ENCODE peak calls at places on chromosomes 3 and 15, in four cellular contexts. J, X, K and R are unnamed samples.
A peak's percentile ranks its signal among the peaks of the same experiment; 100 is the strongest.

GRCh38 chr3:104127830-104128229 is 1238.9 kb upstream of the ALCAM start:
- DNase-seq in J (no peak), X (no peak), K (no peak), R (no peak)

GRCh38 chr3:24496529-24497482 is 2.2 kb upstream of the THRB start:
- DNase-seq in J (no peak), X (no peak), K (peak; percentile 87), R (peak; percentile 65)

GRCh38 chr3:170738756-170739155 is 131.2 kb downstream of the RPL22L1 start:
- DNase-seq in J (no peak), X (no peak), K (no peak), R (peak; percentile 35)

GRCh38 chr3:128348075-128348474 is 118.6 kb downstream of the DNAJB8 start:
- DNase-seq in J (no peak), X (no peak), K (no peak), R (no peak)

GRCh38 chr15:59685737-59686297 is 3.3 kb downstream of the BNIP2 start:
- DNase-seq in J (peak; percentile 12), X (peak; percentile 66), K (peak; percentile 56), R (no peak)

GRCh38 chr15:67079361-67079760 is 14.0 kb downstream of the SMAD3 start:
- DNase-seq in J (no peak), X (no peak), K (no peak), R (peak; percentile 63)

GRCh38 chr15:59371458-59372351 is 966 bp downstream of the MYO1E start:
- DNase-seq in J (peak; percentile 66), X (peak; percentile 72), K (no peak), R (peak; percentile 58)

GRCh38 chr3:138059261-138059660 is 49.3 kb downstream of the CLDN18 start:
- DNase-seq in J (no peak), X (peak; percentile 45), K (no peak), R (no peak)

GRCh38 chr3:125013095-125013494 is 42.7 kb downstream of the HEG1 start:
- DNase-seq in J (no peak), X (no peak), K (no peak), R (no peak)

GRCh38 chr15:92123848-92124631 is 269.6 kb upstream of the ST8SIA2 start:
- DNase-seq in J (no peak), X (no peak), K (no peak), R (no peak)

GRCh38 chr15:78101423-78102105 is 9.2 kb downstream of the SH2D7 start:
- DNase-seq in J (no peak), X (no peak), K (no peak), R (no peak)

GRCh38 chr3:132164469-132165092 is 129.8 kb upstream of the CPNE4 start:
- DNase-seq in J (peak; percentile 38), X (no peak), K (peak; percentile 32), R (peak; percentile 74)

GRCh38 chr3:141302364-141303141 is 65.8 kb upstream of the ZBTB38 start:
- DNase-seq in J (peak; percentile 81), X (peak; percentile 83), K (peak; percentile 56), R (peak; percentile 91)

GRCh38 chr3:149495581-149496125 is 21.2 kb downstream of the TM4SF4 start:
- DNase-seq in J (no peak), X (no peak), K (no peak), R (no peak)

GRCh38 chr3:24763421-24763820 is 268.8 kb upstream of the THRB start:
- DNase-seq in J (no peak), X (no peak), K (peak; percentile 1), R (no peak)

GRCh38 chr3:148466143-148466542 is 231.6 kb upstream of the AGTR1 start:
- DNase-seq in J (no peak), X (peak; percentile 3), K (peak; percentile 84), R (no peak)

GRCh38 chr3:105473521-105474223 is 107.0 kb downstream of the ALCAM start:
- DNase-seq in J (peak; percentile 90), X (peak; percentile 82), K (peak; percentile 99), R (peak; percentile 16)

GRCh38 chr15:78684645-78685044 is 43.6 kb upstream of the CHRNB4 start:
- DNase-seq in J (no peak), X (no peak), K (no peak), R (peak; percentile 45)

GRCh38 chr3:65953881-65954733 is 84.6 kb downstream of the MAGI1 start:
- DNase-seq in J (no peak), X (no peak), K (peak; percentile 55), R (no peak)
- H3K4me3 ChIP-seq in J (no peak overlapping the region), X (no peak overlapping the region), K (peak overlapping the region; percentile 13), R (no peak overlapping the region)

DNA sequence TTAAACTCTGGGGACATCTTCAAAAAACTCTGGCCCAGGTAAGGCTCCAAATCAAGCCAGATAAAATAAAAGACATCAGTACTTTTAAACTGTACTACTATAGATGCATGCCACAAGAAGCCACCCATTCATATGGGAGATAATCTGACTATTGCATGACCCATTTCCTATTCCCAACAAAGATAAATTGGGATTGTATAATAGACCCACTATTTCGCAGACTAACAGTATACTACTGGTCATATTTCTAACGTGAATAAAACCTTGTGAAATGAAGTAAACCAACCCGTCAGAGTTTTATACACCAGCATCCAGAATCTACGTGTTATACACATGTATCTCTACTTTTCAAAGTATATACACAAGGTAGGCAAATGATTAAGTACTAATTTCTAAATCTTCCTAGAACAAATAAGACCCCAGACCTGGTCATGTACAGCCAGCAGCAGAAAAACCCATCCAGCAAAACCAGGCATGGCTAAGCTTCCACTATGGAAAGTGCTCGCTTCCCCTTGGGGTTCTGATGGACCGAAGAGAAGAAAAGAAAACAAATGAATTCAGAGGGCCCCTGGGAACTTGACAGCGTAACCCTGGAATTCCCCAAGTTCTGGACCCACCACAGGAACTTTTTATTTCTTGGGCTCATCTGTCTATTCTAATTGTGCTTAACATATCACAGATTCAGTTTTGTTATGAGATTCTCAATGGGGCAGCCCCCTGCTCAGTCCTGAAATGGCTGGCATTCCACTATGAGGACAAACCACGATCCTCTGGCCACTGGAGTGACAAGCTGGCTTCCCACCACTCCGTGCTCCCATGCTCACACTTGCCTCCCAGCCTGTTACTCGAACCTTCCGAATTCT is 69.1 kb downstream of the MB21D2 start:
- DNase-seq in J (no peak), X (peak; percentile 57), K (no peak), R (no peak)
- H3K27me3 ChIP-seq in J (no peaks in the 10 kb centered on the region), X (no peaks in the 10 kb centered on the region), K (no peaks in the 10 kb centered on the region), R (no peaks in the 10 kb centered on the region)

DNA sequence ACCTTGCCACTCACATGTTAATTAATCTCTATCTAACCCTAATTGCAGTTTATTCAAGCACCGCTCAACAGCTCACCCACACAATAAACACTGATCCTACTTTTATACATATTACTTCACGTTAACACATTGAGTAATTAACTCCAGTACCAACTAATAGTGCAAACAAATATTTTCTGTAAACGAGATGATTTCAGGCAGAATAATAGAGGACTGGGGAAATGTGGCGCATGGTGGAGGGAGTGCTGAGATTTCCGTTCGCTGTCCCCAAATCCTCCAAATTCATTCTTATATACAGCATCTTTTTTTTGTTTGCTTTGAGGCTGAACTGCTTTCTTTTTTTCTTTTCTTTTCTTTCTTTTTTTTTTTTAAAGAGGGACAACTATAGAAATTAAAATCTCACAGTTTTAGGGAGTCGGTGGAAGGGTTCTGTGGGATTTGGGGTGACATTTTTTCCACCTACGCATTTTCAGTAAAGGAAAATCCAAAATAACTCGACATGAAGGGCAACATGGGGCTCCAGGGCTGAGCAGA is 2.9 kb upstream of the FEZF2 start:
- DNase-seq in J (no peak), X (no peak), K (no peak), R (no peak)
- H3K9me3 ChIP-seq in J (no peaks in the 10 kb centered on the region), X (no peaks in the 10 kb centered on the region), K (no peaks in the 10 kb centered on the region), R (no peaks in the 10 kb centered on the region)

GRCh38 chr15:26892119-26892518 is 25.3 kb downstream of the GABRA5 start:
- DNase-seq in J (no peak), X (no peak), K (no peak), R (no peak)
- H3K4me3 ChIP-seq in J (no peak overlapping the region), X (peak overlapping the region; percentile 65), K (no peak overlapping the region), R (no peak overlapping the region)

GRCh38 chr3:147390589-147391569 is 15.5 kb downstream of the ZIC4 start:
- DNase-seq in J (no peak), X (no peak), K (no peak), R (no peak)

GRCh38 chr3:147391726-147392082 is 14.6 kb downstream of the ZIC4 start:
- DNase-seq in J (no peak), X (no peak), K (no peak), R (no peak)

GRCh38 chr3:147387550-147388394 is 18.6 kb downstream of the ZIC4 start:
- DNase-seq in J (no peak), X (no peak), K (no peak), R (no peak)

GRCh38 chr3:147388395-147389264 is 17.7 kb downstream of the ZIC4 start:
- DNase-seq in J (no peak), X (no peak), K (no peak), R (no peak)

DNA sequence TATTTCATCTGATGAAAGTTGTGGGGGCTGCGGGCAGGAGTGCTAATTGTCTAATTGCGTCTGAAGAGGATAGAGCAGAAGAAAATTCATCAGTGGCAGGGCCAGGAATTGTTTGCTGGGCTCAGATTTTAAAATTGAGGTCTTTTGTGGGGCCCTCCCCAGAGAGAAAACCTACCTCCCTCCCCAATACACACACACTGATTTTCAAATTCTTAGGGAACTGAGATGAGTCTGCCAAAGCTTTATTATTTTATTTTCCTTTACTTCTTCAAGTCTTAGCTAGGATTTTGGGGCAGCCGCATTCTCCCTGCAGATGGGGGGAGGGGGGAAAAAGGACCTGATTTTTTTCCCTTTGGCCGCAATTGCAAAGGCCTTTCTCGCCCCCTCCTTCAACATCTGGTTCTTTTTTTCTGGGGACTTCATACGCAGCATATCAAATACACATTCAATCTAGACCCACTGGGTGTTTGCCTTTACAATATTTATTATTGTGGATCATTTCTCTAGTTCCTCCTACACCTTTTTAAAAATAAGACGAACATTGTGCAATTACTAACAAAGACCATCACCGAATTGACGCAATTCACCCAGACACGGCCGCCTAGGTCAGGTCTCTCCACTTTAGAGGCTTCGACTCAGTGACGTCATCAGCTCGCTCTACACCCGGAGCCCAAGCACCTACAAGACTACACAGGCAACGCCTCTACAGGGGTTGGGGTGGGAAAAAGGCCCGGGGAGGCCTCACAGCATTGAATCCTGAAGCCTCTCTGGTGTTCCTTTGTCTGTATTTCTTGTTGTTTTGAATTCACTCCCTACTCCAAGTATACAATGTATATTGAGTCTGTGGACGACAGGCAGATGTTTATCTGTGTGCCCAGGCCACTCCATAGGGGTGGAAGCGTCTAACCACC is 16.8 kb downstream of the ZIC4 start:
- DNase-seq in J (no peak), X (no peak), K (no peak), R (no peak)
- H3K27me3 ChIP-seq in J (peaks cover 88% of the 10 kb centered on the region), X (peaks cover 87% of the 10 kb centered on the region), K (peaks cover 85% of the 10 kb centered on the region), R (no peaks in the 10 kb centered on the region)

DNA sequence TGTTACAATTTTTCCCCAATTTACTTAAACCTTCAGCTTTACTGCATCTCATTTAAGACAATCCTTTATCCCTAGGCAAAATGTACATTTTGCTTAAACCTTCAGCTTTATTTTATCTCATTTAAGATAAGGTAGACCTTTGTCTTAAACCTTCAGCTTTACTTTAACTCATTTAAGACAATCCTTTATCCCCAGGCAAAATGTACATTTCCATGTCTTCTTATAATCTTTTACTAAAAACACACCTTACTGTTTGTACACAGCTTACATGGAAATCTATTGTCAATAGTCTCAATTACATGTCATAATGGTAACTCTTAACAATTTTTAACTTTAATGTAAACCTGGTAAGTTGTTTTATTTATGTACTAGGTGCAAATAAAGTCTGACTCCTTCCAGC is 58.7 kb upstream of the MKRN3 start:
- DNase-seq in J (no peak), X (no peak), K (no peak), R (no peak)
- H3K9me3 ChIP-seq in J (peaks cover 25% of the 10 kb centered on the region), X (peaks cover 12% of the 10 kb centered on the region), K (no peaks in the 10 kb centered on the region), R (no peaks in the 10 kb centered on the region)